ENCODE peak calls at places on chromosomes 5 and 9, in nine cellular contexts. O is H1, E is sigmoid colon, Y is A549, X is tibial nerve, J is SK-N-SH, B is transverse colon, T is ovary, N is stomach. F is an unnamed sample.

GRCh38 chr9:8694983-8695588 is 895.5 kb upstream of the DMAC1 start:
- DNase-seq in X (no peak), O (no peak), N (no peak), T (no peak), E (no peak), B (no peak), J (no peak), Y (no peak), F (no peak)

GRCh38 chr9:69453746-69454145 is 128.7 kb downstream of the ENTREP1 start:
- DNase-seq in B (no peak), Y (no peak), X (no peak), N (no peak), J (no peak), O (no peak), E (no peak), T (no peak), F (no peak)

GRCh38 chr9:120580591-120580896 is 577 bp upstream of the CDK5RAP2 start:
- DNase-seq in J (no peak), N (no peak), O (peak; percentile 47), X (no peak), T (no peak), B (no peak), E (no peak), Y (no peak), F (no peak)

GRCh38 chr9:78021692-78022091 is 9.9 kb downstream of the GNAQ start:
- DNase-seq in B (peak; percentile 60), T (no peak), X (no peak), E (no peak), N (peak; percentile 69), O (no peak), Y (no peak), J (no peak), F (peak; percentile 81)

GRCh38 chr5:119037496-119038215 is 33.2 kb upstream of the DMXL1 start:
- DNase-seq in N (peak; percentile 33), T (no peak), J (peak; percentile 20), O (no peak), Y (no peak), B (no peak), X (no peak), E (no peak), F (no peak)

GRCh38 chr5:41447761-41448510 is 62.5 kb downstream of the PLCXD3 start:
- DNase-seq in X (no peak), E (no peak), J (peak; percentile 5), T (no peak), Y (no peak), B (no peak), O (no peak), N (no peak), F (no peak)

GRCh38 chr9:121242219-121242954 is 25.6 kb upstream of the GSN start:
- DNase-seq in T (no peak), X (no peak), O (no peak), Y (no peak), B (no peak), N (no peak), E (no peak), J (no peak), F (no peak)

GRCh38 chr5:175606409-175606808 is 51.5 kb upstream of the HRH2 start:
- DNase-seq in X (no peak), Y (no peak), E (no peak), B (no peak), J (no peak), N (no peak), O (no peak), T (no peak), F (no peak)

GRCh38 chr5:31196309-31196708 is 2.8 kb downstream of the CDH6 start:
- DNase-seq in N (no peak), E (no peak), J (no peak), O (no peak), B (no peak), X (no peak), Y (no peak), T (no peak), F (no peak)

GRCh38 chr5:93582677-93583524 is at the start of gene NR2F1:
- DNase-seq in Y (peak; percentile 48), B (peak; percentile 55), X (peak; percentile 81), E (peak; percentile 94), J (peak; percentile 80), T (peak; percentile 90), O (peak; percentile 61), N (peak; percentile 47), F (peak; percentile 50)

GRCh38 chr9:78239506-78239905 is 3.6 kb downstream of the CEP78 start:
- DNase-seq in O (no peak), X (no peak), N (peak; percentile 55), E (no peak), J (no peak), Y (peak; percentile 25), B (peak; percentile 65), T (no peak), F (peak; percentile 28)

GRCh38 chr5:151800527-151800926 is 28.8 kb downstream of the G3BP1 start:
- DNase-seq in T (no peak), N (no peak), E (no peak), B (no peak), O (no peak), Y (no peak), X (no peak), J (no peak), F (no peak)

GRCh38 chr9:86891091-86891490 is 56.2 kb downstream of the GAS1 start:
- DNase-seq in J (no peak), X (no peak), E (no peak), B (no peak), O (no peak), N (no peak), Y (no peak), T (no peak), F (no peak)

GRCh38 chr5:143705416-143705815 is 106.5 kb upstream of the HMHB1 start:
- DNase-seq in X (no peak), T (no peak), E (no peak), O (no peak), N (no peak), J (no peak), B (no peak), Y (no peak), F (no peak)

GRCh38 chr9:120935383-120935857 is 8.8 kb upstream of the TRAF1 start:
- DNase-seq in J (peak; percentile 89), T (peak; percentile 96), B (peak; percentile 96), X (peak; percentile 97), N (peak; percentile 99), Y (peak; percentile 71), O (no peak), E (peak; percentile 98), F (no peak)

GRCh38 chr5:95940758-95941682 is 20.6 kb downstream of the ELL2 start:
- DNase-seq in N (no peak), J (peak; percentile 8), X (no peak), E (no peak), Y (no peak), T (no peak), B (no peak), O (no peak), F (no peak)

GRCh38 chr5:178532666-178533065 is 57.5 kb downstream of the COL23A1 start:
- DNase-seq in Y (no peak), X (no peak), T (no peak), J (no peak), O (no peak), N (no peak), B (no peak), E (no peak), F (no peak)

GRCh38 chr9:34163439-34163838 is 15.4 kb upstream of the UBAP1 start:
- DNase-seq in N (no peak), O (no peak), E (no peak), J (no peak), Y (peak; percentile 43), B (no peak), X (no peak), T (no peak), F (no peak)

DNA sequence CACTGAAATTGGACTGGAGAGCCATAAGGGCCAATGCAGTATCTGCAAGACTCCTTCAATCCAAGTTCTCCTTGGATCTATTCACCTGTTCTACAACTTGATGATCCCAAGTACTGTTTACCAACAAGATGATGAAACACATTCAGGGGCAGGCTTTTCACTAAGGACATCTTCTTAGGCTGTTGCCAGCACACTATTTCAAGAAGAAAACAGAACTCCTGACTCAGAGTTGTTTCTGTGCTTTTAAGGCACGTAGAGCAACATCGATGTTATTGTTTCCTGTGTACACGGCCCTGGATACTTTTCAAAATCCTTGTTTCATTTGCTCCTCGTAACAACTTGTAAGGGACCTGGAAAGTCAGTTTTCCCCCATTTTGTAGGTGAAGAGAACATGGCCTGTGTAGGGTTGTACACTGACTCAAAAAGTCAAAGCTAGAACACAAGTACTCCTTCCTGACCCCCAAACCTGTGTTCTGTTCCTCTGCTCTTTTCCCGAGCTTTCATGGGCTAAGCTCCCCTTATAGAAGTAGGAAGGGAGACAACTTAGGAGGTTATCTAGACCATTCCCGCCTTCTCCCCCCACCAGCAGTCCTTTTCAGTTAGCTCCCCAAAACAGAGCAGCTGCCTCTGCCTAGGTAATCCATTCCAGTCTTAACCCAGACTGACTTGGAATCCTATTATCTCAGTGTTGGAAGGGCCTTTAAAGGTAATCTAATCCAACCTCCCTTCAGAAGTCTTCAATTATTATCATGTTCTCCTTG is 5.2 kb upstream of the MGAT1 start:
- DNase-seq in B (peak; percentile 6), J (no peak), Y (no peak), N (no peak), E (no peak), O (no peak), X (no peak), T (no peak), F (no peak)
- TF ChIP-seq EP300 in B (no peak), J (no peak), Y (no peak), N (no peak), E (no peak), O (no peak), X (no peak), T (no peak), F (no peak)

GRCh38 chr5:138753794-138754698 is 821 bp downstream of the CTNNA1 start:
- DNase-seq in N (peak; percentile 94), J (peak; percentile 82), O (peak; percentile 68), E (peak; percentile 97), B (peak; percentile 93), T (peak; percentile 93), Y (peak; percentile 70), X (peak; percentile 95), F (peak; percentile 92)
- TF ChIP-seq CTCF in N (no peak), J (no peak), O (no peak), E (no peak), B (no peak), T (no peak), Y (no peak), X (no peak), F (no peak)

DNA sequence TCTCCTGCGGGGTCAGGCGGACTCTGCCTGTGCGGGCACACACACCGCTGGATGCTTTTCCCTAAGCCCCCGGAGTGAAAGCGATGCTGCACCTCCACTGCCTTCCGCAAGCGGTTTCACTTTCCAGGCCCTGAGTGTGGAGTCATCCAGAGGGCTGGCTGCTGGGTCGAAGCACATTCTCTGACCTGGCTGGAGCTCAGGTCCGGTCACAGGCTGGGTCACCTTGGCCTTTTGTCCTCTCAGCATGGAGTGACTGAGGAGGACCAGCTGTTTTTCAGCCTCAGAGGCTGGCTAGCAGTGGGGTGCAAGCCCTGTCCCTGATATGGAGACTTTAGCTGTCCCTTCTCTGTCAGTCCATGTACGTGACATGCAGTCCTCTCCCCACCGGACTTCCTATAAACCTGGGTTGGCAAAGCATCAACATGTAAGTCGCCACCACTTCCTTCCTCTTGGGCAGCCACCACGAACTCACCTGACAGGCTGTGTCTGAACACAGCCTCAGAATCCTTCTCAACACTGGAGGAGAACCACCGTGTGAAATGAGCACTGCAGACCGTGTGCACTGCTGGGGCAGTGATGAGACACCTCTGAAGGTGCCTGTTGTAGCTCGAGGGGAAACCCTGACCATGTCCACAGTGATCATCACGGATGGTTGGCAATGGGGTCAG is 51.3 kb downstream of the GADD45G start:
- DNase-seq in Y (no peak), O (no peak), J (no peak), E (peak; percentile 72), N (no peak), X (no peak), T (peak; percentile 78), B (no peak), F (peak; percentile 58)
- TF ChIP-seq EP300 in Y (no peak), O (no peak), J (no peak), E (no peak), N (no peak), X (no peak), T (no peak), B (no peak), F (peak; percentile 28)

GRCh38 chr5:122897283-122897602 is 51.8 kb downstream of the SNX24 start:
- DNase-seq in T (no peak), B (no peak), O (no peak), X (no peak), Y (no peak), J (no peak), N (no peak), E (no peak), F (no peak)
- TF ChIP-seq CTCF in T (no peak), B (no peak), O (no peak), X (no peak), Y (no peak), J (no peak), N (no peak), E (no peak), F (peak; percentile 2)